ENCODE peak calls at places on chromosome 7, in eight cellular contexts. N is GM04503; I is brain microvascular endothelial cell; T is DMS153; R is NCI-H187 treated with DMSO at 0.1 percent for 48 hours; X is activated effector memory CD4-positive, alpha-beta T cell treated with anti-CD3 and anti-CD28 coated beads, Interleukin-2, amount 50 U/mL, for 16 hours; A is stimulated activated CD8-positive, alpha-beta memory T cell treated with anti-CD3 and anti-CD28 coated beads, Interleukin-4, amount 100 ng/mL, for 24 hours; D is non-pigmented ciliary epithelial cell. Y is an unnamed sample.

GRCh38 chr7:21041252-21041651 is 254.6 kb upstream of the SP8 start:
- DNase-seq in I (no peak), X (no peak), A (no peak), D (no peak), T (no peak), R (no peak), N (no peak), Y (no peak)

GRCh38 chr7:23100697-23101096 is 4.9 kb upstream of the KLHL7 start:
- DNase-seq in D (no peak), X (no peak), I (no peak), R (no peak), T (no peak), A (no peak), N (no peak), Y (no peak)

GRCh38 chr7:28179081-28180030 is 1.2 kb downstream of the JAZF1 start:
- DNase-seq in A (peak), N (no peak), X (peak), D (no peak), R (no peak), I (no peak), T (peak), Y (no peak)

GRCh38 chr7:27992755-27993478 is 187.7 kb downstream of the JAZF1 start:
- DNase-seq in D (no peak), N (no peak), X (no peak), A (no peak), T (peak), I (no peak), R (no peak), Y (no peak)

GRCh38 chr7:130841416-130841815 is 107.4 kb upstream of the KLF14 start:
- DNase-seq in N (no peak), T (no peak), I (no peak), A (peak), X (no peak), R (no peak), D (no peak), Y (no peak)

GRCh38 chr7:128879939-128880746 is 17.5 kb downstream of the ATP6V1F start:
- DNase-seq in D (no peak), R (no peak), I (peak), A (no peak), X (no peak), T (peak), N (no peak), Y (no peak)

GRCh38 chr7:123655614-123656013 is at the start of gene LMOD2:
- DNase-seq in X (no peak), T (no peak), I (no peak), A (no peak), D (no peak), R (no peak), N (no peak), Y (no peak)

GRCh38 chr7:32108651-32109050 is 38.4 kb upstream of the PDE1C start:
- DNase-seq in D (no peak), R (no peak), T (no peak), N (no peak), A (no peak), I (no peak), X (no peak), Y (no peak)

GRCh38 chr7:153297141-153297540 is 537.6 kb downstream of the ACTR3B start:
- DNase-seq in T (no peak), D (no peak), X (no peak), A (no peak), R (no peak), N (no peak), I (no peak), Y (no peak)

GRCh38 chr7:112202819-112203218 is 3.4 kb downstream of the DOCK4 start:
- DNase-seq in N (no peak), R (no peak), I (no peak), T (no peak), D (no peak), A (no peak), X (no peak), Y (no peak)

GRCh38 chr7:27032843-27033242 is 63.0 kb downstream of the HOXA1 start:
- DNase-seq in R (peak), D (no peak), I (no peak), T (peak), N (peak), X (no peak), A (no peak), Y (no peak)

GRCh38 chr7:66877577-66878300 is 43.3 kb upstream of the TMEM248 start:
- DNase-seq in D (no peak), I (no peak), X (no peak), T (no peak), N (no peak), A (no peak), R (no peak), Y (no peak)

GRCh38 chr7:88339195-88339922 is 32.7 kb upstream of the STEAP4 start:
- DNase-seq in N (no peak), X (no peak), T (no peak), I (no peak), R (no peak), A (no peak), D (no peak), Y (no peak)

GRCh38 chr7:123761729-123762128 is 12.9 kb upstream of the WASL start:
- DNase-seq in D (no peak), I (no peak), A (no peak), X (no peak), T (no peak), N (no peak), R (no peak), Y (no peak)

GRCh38 chr7:132066776-132067175 is 509.5 kb downstream of the PLXNA4 start:
- DNase-seq in T (no peak), D (no peak), I (peak), X (no peak), R (no peak), N (no peak), A (no peak), Y (no peak)

GRCh38 chr7:124130-124949 is 68.0 kb upstream of the FAM20C start:
- DNase-seq in R (no peak), A (no peak), T (no peak), D (no peak), I (no peak), N (no peak), X (no peak), Y (no peak)

GRCh38 chr7:91128574-91129348 is 135.5 kb upstream of the FZD1 start:
- DNase-seq in R (no peak), A (no peak), I (no peak), T (no peak), N (peak), X (no peak), D (no peak), Y (no peak)

GRCh38 chr7:142030846-142031245 is 35.2 kb downstream of the MGAM start:
- DNase-seq in X (no peak), T (no peak), A (no peak), I (no peak), D (no peak), R (no peak), N (no peak), Y (no peak)

GRCh38 chr7:134084488-134085144 is 42.5 kb upstream of the LRGUK start:
- DNase-seq in N (no peak), D (no peak), T (no peak), R (no peak), X (no peak), I (no peak), A (no peak), Y (no peak)

GRCh38 chr7:26694156-26694555 is 170.2 kb downstream of the SKAP2 start:
- DNase-seq in N (no peak), A (no peak), D (no peak), R (no peak), I (no peak), T (no peak), X (no peak), Y (no peak)

GRCh38 chr7:71739520-71740195 is 607.7 kb downstream of the GALNT17 start:
- DNase-seq in T (no peak), N (no peak), I (no peak), X (no peak), A (no peak), R (no peak), D (no peak), Y (no peak)

GRCh38 chr7:52696183-52696582 is 339.2 kb upstream of the POM121L12 start:
- DNase-seq in X (no peak), I (no peak), R (no peak), T (no peak), D (no peak), N (no peak), A (no peak), Y (no peak)

GRCh38 chr7:82723411-82723810 is 279.8 kb upstream of the CACNA2D1 start:
- DNase-seq in N (no peak), R (no peak), A (no peak), I (no peak), T (no peak), D (no peak), X (no peak), Y (no peak)

GRCh38 chr7:19621740-19622139 is 87.1 kb downstream of the POLR1F start:
- DNase-seq in N (no peak), X (no peak), A (no peak), I (peak), T (no peak), R (no peak), D (peak), Y (peak)

GRCh38 chr7:116380030-116380429 is 119.5 kb upstream of the CAV2 start:
- DNase-seq in I (no peak), X (no peak), A (no peak), R (no peak), N (no peak), D (no peak), T (no peak), Y (no peak)

GRCh38 chr7:116161733-116162132 is 48.6 kb upstream of the TES start:
- DNase-seq in N (no peak), T (no peak), X (no peak), A (no peak), I (no peak), R (no peak), D (no peak), Y (no peak)

GRCh38 chr7:25369794-25370193 is 141.5 kb upstream of the NPVF start:
- DNase-seq in T (no peak), R (no peak), N (no peak), X (no peak), A (no peak), D (no peak), I (no peak), Y (no peak)

GRCh38 chr7:80844916-80845315 is 73.9 kb downstream of the SEMA3C start:
- DNase-seq in N (no peak), D (no peak), X (no peak), I (no peak), A (no peak), T (no peak), R (no peak), Y (no peak)

GRCh38 chr7:129343099-129343700 is 91.0 kb upstream of the STRIP2 start:
- DNase-seq in A (no peak), D (peak), I (peak), T (peak), X (no peak), N (no peak), R (no peak), Y (no peak)

GRCh38 chr7:98165827-98166667 is 45.2 kb upstream of the BHLHA15 start:
- DNase-seq in I (peak), T (peak), X (peak), R (no peak), N (no peak), A (peak), D (no peak), Y (no peak)

GRCh38 chr7:44849277-44850210 is 1.7 kb upstream of the H2AZ2 start:
- DNase-seq in I (no peak), N (no peak), R (no peak), X (no peak), T (peak), A (no peak), D (no peak), Y (no peak)